ENCODE peak calls at places on chromosome 6, in four cellular contexts. One of them, this sample, is unnamed.

GRCh38 chr6:148440877-148441453 is 98.3 kb downstream of the SASH1 start:
- DNase-seq in stimulated activated CD8-positive, alpha-beta memory T cell treated with anti-CD3 and anti-CD28 coated beads, Interleukin-2, amount 100 ng/mL, for 48 hours: no peak
- DNase-seq in mucosa of gallbladder: peak
- DNase-seq in activated CD4-positive, alpha-beta T cell treated with anti-CD3 and anti-CD28 coated beads for 36 hours: no peak
- DNase-seq in this sample: no peak

GRCh38 chr6:28693033-28693750 is 167.5 kb downstream of the GPX5 start:
- DNase-seq in stimulated activated CD8-positive, alpha-beta memory T cell treated with anti-CD3 and anti-CD28 coated beads, Interleukin-2, amount 100 ng/mL, for 48 hours: no peak
- DNase-seq in mucosa of gallbladder: no peak
- DNase-seq in activated CD4-positive, alpha-beta T cell treated with anti-CD3 and anti-CD28 coated beads for 36 hours: no peak
- DNase-seq in this sample: no peak

GRCh38 chr6:160055378-160055777 is 66.2 kb upstream of the SLC22A1 start:
- DNase-seq in stimulated activated CD8-positive, alpha-beta memory T cell treated with anti-CD3 and anti-CD28 coated beads, Interleukin-2, amount 100 ng/mL, for 48 hours: no peak
- DNase-seq in mucosa of gallbladder: no peak
- DNase-seq in activated CD4-positive, alpha-beta T cell treated with anti-CD3 and anti-CD28 coated beads for 36 hours: no peak
- DNase-seq in this sample: no peak

GRCh38 chr6:121584591-121585369 is 149.3 kb downstream of the GJA1 start:
- DNase-seq in stimulated activated CD8-positive, alpha-beta memory T cell treated with anti-CD3 and anti-CD28 coated beads, Interleukin-2, amount 100 ng/mL, for 48 hours: no peak
- DNase-seq in mucosa of gallbladder: no peak
- DNase-seq in activated CD4-positive, alpha-beta T cell treated with anti-CD3 and anti-CD28 coated beads for 36 hours: no peak
- DNase-seq in this sample: no peak

GRCh38 chr6:168367285-168367720 is 47.7 kb upstream of the DACT2 start:
- DNase-seq in stimulated activated CD8-positive, alpha-beta memory T cell treated with anti-CD3 and anti-CD28 coated beads, Interleukin-2, amount 100 ng/mL, for 48 hours: no peak
- DNase-seq in mucosa of gallbladder: no peak
- DNase-seq in activated CD4-positive, alpha-beta T cell treated with anti-CD3 and anti-CD28 coated beads for 36 hours: no peak
- DNase-seq in this sample: no peak

GRCh38 chr6:41422156-41422555 is 86.7 kb downstream of the NCR2 start:
- DNase-seq in stimulated activated CD8-positive, alpha-beta memory T cell treated with anti-CD3 and anti-CD28 coated beads, Interleukin-2, amount 100 ng/mL, for 48 hours: no peak
- DNase-seq in mucosa of gallbladder: no peak
- DNase-seq in activated CD4-positive, alpha-beta T cell treated with anti-CD3 and anti-CD28 coated beads for 36 hours: no peak
- DNase-seq in this sample: no peak

GRCh38 chr6:45420083-45420908 is 42.6 kb upstream of the SUPT3H start:
- DNase-seq in stimulated activated CD8-positive, alpha-beta memory T cell treated with anti-CD3 and anti-CD28 coated beads, Interleukin-2, amount 100 ng/mL, for 48 hours: peak
- DNase-seq in mucosa of gallbladder: no peak
- DNase-seq in activated CD4-positive, alpha-beta T cell treated with anti-CD3 and anti-CD28 coated beads for 36 hours: peak
- DNase-seq in this sample: no peak

GRCh38 chr6:158565482-158566040 is 5.7 kb downstream of the TMEM181 start:
- DNase-seq in stimulated activated CD8-positive, alpha-beta memory T cell treated with anti-CD3 and anti-CD28 coated beads, Interleukin-2, amount 100 ng/mL, for 48 hours: no peak
- DNase-seq in mucosa of gallbladder: no peak
- DNase-seq in activated CD4-positive, alpha-beta T cell treated with anti-CD3 and anti-CD28 coated beads for 36 hours: no peak
- DNase-seq in this sample: no peak

GRCh38 chr6:5556011-5556410 is 294.7 kb downstream of the FARS2 start:
- DNase-seq in stimulated activated CD8-positive, alpha-beta memory T cell treated with anti-CD3 and anti-CD28 coated beads, Interleukin-2, amount 100 ng/mL, for 48 hours: no peak
- DNase-seq in mucosa of gallbladder: no peak
- DNase-seq in activated CD4-positive, alpha-beta T cell treated with anti-CD3 and anti-CD28 coated beads for 36 hours: no peak
- DNase-seq in this sample: no peak

GRCh38 chr6:72642435-72642834 is 20.6 kb downstream of the KCNQ5 start:
- DNase-seq in stimulated activated CD8-positive, alpha-beta memory T cell treated with anti-CD3 and anti-CD28 coated beads, Interleukin-2, amount 100 ng/mL, for 48 hours: no peak
- DNase-seq in mucosa of gallbladder: no peak
- DNase-seq in activated CD4-positive, alpha-beta T cell treated with anti-CD3 and anti-CD28 coated beads for 36 hours: no peak
- DNase-seq in this sample: no peak

GRCh38 chr6:49522710-49523593 is 23.2 kb downstream of the GLYATL3 start:
- DNase-seq in stimulated activated CD8-positive, alpha-beta memory T cell treated with anti-CD3 and anti-CD28 coated beads, Interleukin-2, amount 100 ng/mL, for 48 hours: no peak
- DNase-seq in mucosa of gallbladder: peak
- DNase-seq in activated CD4-positive, alpha-beta T cell treated with anti-CD3 and anti-CD28 coated beads for 36 hours: no peak
- DNase-seq in this sample: no peak

GRCh38 chr6:55033021-55033546 is 141.2 kb upstream of the HCRTR2 start:
- DNase-seq in stimulated activated CD8-positive, alpha-beta memory T cell treated with anti-CD3 and anti-CD28 coated beads, Interleukin-2, amount 100 ng/mL, for 48 hours: no peak
- DNase-seq in mucosa of gallbladder: no peak
- DNase-seq in activated CD4-positive, alpha-beta T cell treated with anti-CD3 and anti-CD28 coated beads for 36 hours: no peak
- DNase-seq in this sample: no peak

GRCh38 chr6:63509652-63510352 is 62.5 kb upstream of the LOC128125822 start:
- DNase-seq in stimulated activated CD8-positive, alpha-beta memory T cell treated with anti-CD3 and anti-CD28 coated beads, Interleukin-2, amount 100 ng/mL, for 48 hours: no peak
- DNase-seq in mucosa of gallbladder: peak
- DNase-seq in activated CD4-positive, alpha-beta T cell treated with anti-CD3 and anti-CD28 coated beads for 36 hours: no peak
- DNase-seq in this sample: no peak

GRCh38 chr6:42047220-42047590 is 3.1 kb upstream of the TAF8 start:
- DNase-seq in stimulated activated CD8-positive, alpha-beta memory T cell treated with anti-CD3 and anti-CD28 coated beads, Interleukin-2, amount 100 ng/mL, for 48 hours: no peak
- DNase-seq in mucosa of gallbladder: no peak
- DNase-seq in activated CD4-positive, alpha-beta T cell treated with anti-CD3 and anti-CD28 coated beads for 36 hours: no peak
- DNase-seq in this sample: no peak

GRCh38 chr6:11323666-11324452 is 91.4 kb upstream of the NEDD9 start:
- DNase-seq in stimulated activated CD8-positive, alpha-beta memory T cell treated with anti-CD3 and anti-CD28 coated beads, Interleukin-2, amount 100 ng/mL, for 48 hours: no peak
- DNase-seq in mucosa of gallbladder: peak
- DNase-seq in activated CD4-positive, alpha-beta T cell treated with anti-CD3 and anti-CD28 coated beads for 36 hours: no peak
- DNase-seq in this sample: no peak

GRCh38 chr6:149028767-149029405 is 282.1 kb downstream of the UST start:
- DNase-seq in stimulated activated CD8-positive, alpha-beta memory T cell treated with anti-CD3 and anti-CD28 coated beads, Interleukin-2, amount 100 ng/mL, for 48 hours: no peak
- DNase-seq in mucosa of gallbladder: peak
- DNase-seq in activated CD4-positive, alpha-beta T cell treated with anti-CD3 and anti-CD28 coated beads for 36 hours: peak
- DNase-seq in this sample: no peak

This sample was measured in GM12892.